ENCODE peak calls at places on chromosomes 7 and 10, in seven cellular contexts. One of them, this sample, is unnamed.

GRCh38 chr10:14782691-14783363 is 8.1 kb upstream of the FAM107B start:
- DNase-seq in HCT116: peak; percentile 61
- DNase-seq in Peyer's patch: peak; percentile 82
- DNase-seq in fibroblast of mammary gland: no peak
- DNase-seq in endothelial cell: peak; percentile 60
- DNase-seq in GM23338: no peak
- DNase-seq in foreskin fibroblast: no peak
- DNase-seq in this sample: peak; percentile 67

GRCh38 chr10:114576716-114577115 is 81.4 kb downstream of the ABLIM1 start:
- DNase-seq in HCT116: no peak
- DNase-seq in foreskin fibroblast: no peak
- DNase-seq in fibroblast of mammary gland: no peak
- DNase-seq in Peyer's patch: no peak
- DNase-seq in endothelial cell: no peak
- DNase-seq in GM23338: no peak
- DNase-seq in this sample: no peak

GRCh38 chr7:158031820-158032424 is 555.7 kb downstream of the PTPRN2 start:
- DNase-seq in endothelial cell: no peak
- DNase-seq in foreskin fibroblast: no peak
- DNase-seq in HCT116: no peak
- DNase-seq in fibroblast of mammary gland: no peak
- DNase-seq in Peyer's patch: peak; percentile 18
- DNase-seq in GM23338: no peak
- DNase-seq in this sample: no peak

GRCh38 chr10:59434463-59435326 is 72.3 kb upstream of the FAM13C start:
- DNase-seq in Peyer's patch: no peak
- DNase-seq in foreskin fibroblast: peak; percentile 58
- DNase-seq in GM23338: no peak
- DNase-seq in HCT116: no peak
- DNase-seq in endothelial cell: no peak
- DNase-seq in fibroblast of mammary gland: peak; percentile 63
- DNase-seq in this sample: peak; percentile 57

GRCh38 chr10:54653518-54653917 is 147.5 kb downstream of the PCDH15 start:
- DNase-seq in foreskin fibroblast: no peak
- DNase-seq in endothelial cell: no peak
- DNase-seq in GM23338: no peak
- DNase-seq in HCT116: no peak
- DNase-seq in Peyer's patch: no peak
- DNase-seq in fibroblast of mammary gland: no peak
- DNase-seq in this sample: no peak

GRCh38 chr7:1938788-1939433 is 268.8 kb downstream of the ELFN1 start:
- DNase-seq in Peyer's patch: no peak
- DNase-seq in fibroblast of mammary gland: peak; percentile 29
- DNase-seq in GM23338: no peak
- DNase-seq in HCT116: no peak
- DNase-seq in foreskin fibroblast: no peak
- DNase-seq in endothelial cell: no peak
- DNase-seq in this sample: no peak

GRCh38 chr7:8396294-8396693 is 37.1 kb upstream of the NXPH1 start:
- DNase-seq in GM23338: no peak
- DNase-seq in endothelial cell: no peak
- DNase-seq in fibroblast of mammary gland: no peak
- DNase-seq in foreskin fibroblast: no peak
- DNase-seq in Peyer's patch: no peak
- DNase-seq in HCT116: no peak
- DNase-seq in this sample: no peak

GRCh38 chr10:52566471-52567246 is 205.9 kb downstream of the MBL2 start:
- DNase-seq in HCT116: peak; percentile 35
- DNase-seq in GM23338: peak; percentile 73
- DNase-seq in Peyer's patch: no peak
- DNase-seq in fibroblast of mammary gland: peak; percentile 68
- DNase-seq in endothelial cell: peak; percentile 13
- DNase-seq in foreskin fibroblast: peak; percentile 81
- DNase-seq in this sample: peak; percentile 45

GRCh38 chr10:125661942-125662515 is 20.9 kb downstream of the TEX36 start:
- DNase-seq in foreskin fibroblast: peak; percentile 94
- DNase-seq in fibroblast of mammary gland: peak; percentile 77
- DNase-seq in GM23338: no peak
- DNase-seq in Peyer's patch: no peak
- DNase-seq in HCT116: peak; percentile 97
- DNase-seq in endothelial cell: no peak
- DNase-seq in this sample: peak; percentile 85

GRCh38 chr10:79403441-79404230 is 41.8 kb downstream of the ZCCHC24 start:
- DNase-seq in foreskin fibroblast: peak; percentile 40
- DNase-seq in GM23338: no peak
- DNase-seq in fibroblast of mammary gland: no peak
- DNase-seq in HCT116: no peak
- DNase-seq in endothelial cell: peak; percentile 81
- DNase-seq in Peyer's patch: no peak
- DNase-seq in this sample: no peak

GRCh38 chr7:150376560-150376959 is 2.6 kb upstream of the ZNF775 start:
- DNase-seq in GM23338: no peak
- DNase-seq in Peyer's patch: no peak
- DNase-seq in foreskin fibroblast: no peak
- DNase-seq in endothelial cell: no peak
- DNase-seq in HCT116: no peak
- DNase-seq in fibroblast of mammary gland: no peak
- DNase-seq in this sample: no peak

GRCh38 chr7:105112440-105113418 is 98.7 kb downstream of the KMT2E start:
- DNase-seq in Peyer's patch: no peak
- DNase-seq in endothelial cell: no peak
- DNase-seq in fibroblast of mammary gland: no peak
- DNase-seq in HCT116: no peak
- DNase-seq in foreskin fibroblast: no peak
- DNase-seq in GM23338: no peak
- DNase-seq in this sample: no peak

GRCh38 chr10:123445336-123445735 is 220.8 kb upstream of the GPR26 start:
- DNase-seq in Peyer's patch: no peak
- DNase-seq in endothelial cell: no peak
- DNase-seq in HCT116: no peak
- DNase-seq in foreskin fibroblast: no peak
- DNase-seq in fibroblast of mammary gland: no peak
- DNase-seq in GM23338: no peak
- DNase-seq in this sample: peak; percentile 17

GRCh38 chr7:149633976-149634945 is 136.7 kb upstream of the ZNF746 start:
- DNase-seq in HCT116: no peak
- DNase-seq in GM23338: no peak
- DNase-seq in Peyer's patch: no peak
- DNase-seq in foreskin fibroblast: no peak
- DNase-seq in endothelial cell: no peak
- DNase-seq in fibroblast of mammary gland: no peak
- DNase-seq in this sample: no peak

GRCh38 chr7:414681-415560 is 104.7 kb downstream of the PDGFA start:
- DNase-seq in HCT116: no peak
- DNase-seq in Peyer's patch: no peak
- DNase-seq in GM23338: no peak
- DNase-seq in endothelial cell: no peak
- DNase-seq in foreskin fibroblast: no peak
- DNase-seq in fibroblast of mammary gland: no peak
- DNase-seq in this sample: no peak

GRCh38 chr7:141558544-141559183 is 7.5 kb downstream of the AGK start:
- DNase-seq in HCT116: no peak
- DNase-seq in Peyer's patch: no peak
- DNase-seq in fibroblast of mammary gland: peak; percentile 72
- DNase-seq in endothelial cell: no peak
- DNase-seq in foreskin fibroblast: peak; percentile 69
- DNase-seq in GM23338: no peak
- DNase-seq in this sample: peak; percentile 7

DNA sequence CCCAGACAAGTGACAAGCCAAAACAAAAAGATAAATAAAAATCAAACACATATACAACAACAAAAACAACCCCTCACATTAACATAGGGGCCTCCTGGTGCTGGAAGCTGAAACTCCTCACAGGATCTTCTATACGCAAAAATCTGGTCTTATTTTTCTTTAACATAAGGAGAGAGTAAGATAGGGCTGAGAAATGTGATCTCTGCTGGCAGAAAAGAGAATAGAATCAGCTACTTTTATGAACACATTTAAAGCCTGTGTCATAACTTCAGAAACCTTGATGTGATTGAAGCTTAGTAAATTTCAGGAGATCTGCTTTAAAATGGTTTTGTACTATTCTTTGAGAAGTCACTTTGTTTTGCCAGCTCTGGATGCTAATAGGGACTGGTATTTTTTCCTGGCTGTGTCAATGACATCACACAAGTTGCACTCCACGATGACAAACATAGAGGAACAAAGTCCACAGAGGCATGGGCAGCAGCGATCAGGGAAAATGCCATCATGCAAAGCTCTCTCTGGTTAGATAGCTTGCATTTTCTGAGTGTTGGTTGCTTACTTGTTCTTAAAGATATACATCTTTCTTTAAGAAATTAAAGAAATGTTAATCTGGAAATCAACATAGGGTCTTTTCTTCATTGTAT is 176.6 kb upstream of the SP4 start:
- DNase-seq in HCT116: no peak
- DNase-seq in foreskin fibroblast: no peak
- DNase-seq in GM23338: no peak
- DNase-seq in fibroblast of mammary gland: no peak
- DNase-seq in Peyer's patch: peak; percentile 73
- DNase-seq in endothelial cell: no peak
- DNase-seq in this sample: no peak
- TF ChIP-seq CTCF in HCT116: no peak
- TF ChIP-seq CTCF in foreskin fibroblast: no peak
- TF ChIP-seq CTCF in GM23338: no peak
- TF ChIP-seq CTCF in fibroblast of mammary gland: no peak
- TF ChIP-seq CTCF in Peyer's patch: no peak
- TF ChIP-seq CTCF in endothelial cell: no peak
- TF ChIP-seq CTCF in this sample: no peak

GRCh38 chr7:30282735-30283134 is 1.7 kb upstream of the ZNRF2 start:
- DNase-seq in GM23338: no peak
- DNase-seq in HCT116: no peak
- DNase-seq in Peyer's patch: no peak
- DNase-seq in fibroblast of mammary gland: no peak
- DNase-seq in foreskin fibroblast: no peak
- DNase-seq in endothelial cell: no peak
- DNase-seq in this sample: no peak

GRCh38 chr7:30284298-30285066 is at the start of gene ZNRF2:
- DNase-seq in endothelial cell: peak; percentile 96
- DNase-seq in HCT116: peak; percentile 97
- DNase-seq in Peyer's patch: peak; percentile 100
- DNase-seq in GM23338: peak; percentile 99
- DNase-seq in fibroblast of mammary gland: peak; percentile 96
- DNase-seq in foreskin fibroblast: peak; percentile 97
- DNase-seq in this sample: peak; percentile 98

GRCh38 chr7:30286749-30287148 is 2.4 kb downstream of the ZNRF2 start:
- DNase-seq in HCT116: no peak
- DNase-seq in endothelial cell: no peak
- DNase-seq in GM23338: no peak
- DNase-seq in Peyer's patch: no peak
- DNase-seq in fibroblast of mammary gland: no peak
- DNase-seq in foreskin fibroblast: no peak
- DNase-seq in this sample: no peak

GRCh38 chr7:30285531-30286284 is 1.3 kb downstream of the ZNRF2 start:
- DNase-seq in Peyer's patch: peak; percentile 78
- DNase-seq in HCT116: no peak
- DNase-seq in fibroblast of mammary gland: peak; percentile 69
- DNase-seq in endothelial cell: peak; percentile 22
- DNase-seq in foreskin fibroblast: peak; percentile 54
- DNase-seq in GM23338: peak; percentile 63
- DNase-seq in this sample: peak; percentile 44

GRCh38 chr7:30285067-30285530 is 702 bp downstream of the ZNRF2 start:
- DNase-seq in GM23338: peak; percentile 46
- DNase-seq in fibroblast of mammary gland: peak; percentile 23
- DNase-seq in HCT116: no peak
- DNase-seq in endothelial cell: peak; percentile 53
- DNase-seq in Peyer's patch: peak; percentile 66
- DNase-seq in foreskin fibroblast: peak; percentile 63
- DNase-seq in this sample: no peak
- TF ChIP-seq CTCF in GM23338: no peak
- TF ChIP-seq CTCF in fibroblast of mammary gland: no peak
- TF ChIP-seq CTCF in HCT116: no peak
- TF ChIP-seq CTCF in endothelial cell: no peak
- TF ChIP-seq CTCF in Peyer's patch: no peak
- TF ChIP-seq CTCF in foreskin fibroblast: no peak
- TF ChIP-seq CTCF in this sample: no peak

GRCh38 chr7:18820981-18821380 is 296.5 kb downstream of the TWIST1 start:
- DNase-seq in foreskin fibroblast: no peak
- DNase-seq in HCT116: no peak
- DNase-seq in fibroblast of mammary gland: no peak
- DNase-seq in Peyer's patch: no peak
- DNase-seq in GM23338: no peak
- DNase-seq in endothelial cell: no peak
- DNase-seq in this sample: no peak

GRCh38 chr7:18828333-18829100 is 288.9 kb downstream of the TWIST1 start:
- DNase-seq in foreskin fibroblast: peak; percentile 37
- DNase-seq in HCT116: no peak
- DNase-seq in fibroblast of mammary gland: peak; percentile 42
- DNase-seq in endothelial cell: no peak
- DNase-seq in GM23338: no peak
- DNase-seq in Peyer's patch: no peak
- DNase-seq in this sample: no peak

GRCh38 chr7:18829101-18829486 is 288.3 kb downstream of the TWIST1 start:
- DNase-seq in HCT116: no peak
- DNase-seq in GM23338: no peak
- DNase-seq in endothelial cell: no peak
- DNase-seq in foreskin fibroblast: peak; percentile 18
- DNase-seq in Peyer's patch: no peak
- DNase-seq in fibroblast of mammary gland: no peak
- DNase-seq in this sample: no peak

GRCh38 chr7:18821554-18821953 is 295.9 kb downstream of the TWIST1 start:
- DNase-seq in fibroblast of mammary gland: no peak
- DNase-seq in HCT116: no peak
- DNase-seq in GM23338: no peak
- DNase-seq in endothelial cell: no peak
- DNase-seq in foreskin fibroblast: no peak
- DNase-seq in Peyer's patch: no peak
- DNase-seq in this sample: no peak

GRCh38 chr7:18824157-18824556 is 293.3 kb downstream of the TWIST1 start:
- DNase-seq in HCT116: no peak
- DNase-seq in foreskin fibroblast: no peak
- DNase-seq in endothelial cell: no peak
- DNase-seq in fibroblast of mammary gland: no peak
- DNase-seq in GM23338: no peak
- DNase-seq in Peyer's patch: no peak
- DNase-seq in this sample: no peak
- TF ChIP-seq CTCF in HCT116: no peak
- TF ChIP-seq CTCF in foreskin fibroblast: no peak
- TF ChIP-seq CTCF in endothelial cell: no peak
- TF ChIP-seq CTCF in fibroblast of mammary gland: no peak
- TF ChIP-seq CTCF in GM23338: no peak
- TF ChIP-seq CTCF in Peyer's patch: no peak
- TF ChIP-seq CTCF in this sample: no peak

DNA sequence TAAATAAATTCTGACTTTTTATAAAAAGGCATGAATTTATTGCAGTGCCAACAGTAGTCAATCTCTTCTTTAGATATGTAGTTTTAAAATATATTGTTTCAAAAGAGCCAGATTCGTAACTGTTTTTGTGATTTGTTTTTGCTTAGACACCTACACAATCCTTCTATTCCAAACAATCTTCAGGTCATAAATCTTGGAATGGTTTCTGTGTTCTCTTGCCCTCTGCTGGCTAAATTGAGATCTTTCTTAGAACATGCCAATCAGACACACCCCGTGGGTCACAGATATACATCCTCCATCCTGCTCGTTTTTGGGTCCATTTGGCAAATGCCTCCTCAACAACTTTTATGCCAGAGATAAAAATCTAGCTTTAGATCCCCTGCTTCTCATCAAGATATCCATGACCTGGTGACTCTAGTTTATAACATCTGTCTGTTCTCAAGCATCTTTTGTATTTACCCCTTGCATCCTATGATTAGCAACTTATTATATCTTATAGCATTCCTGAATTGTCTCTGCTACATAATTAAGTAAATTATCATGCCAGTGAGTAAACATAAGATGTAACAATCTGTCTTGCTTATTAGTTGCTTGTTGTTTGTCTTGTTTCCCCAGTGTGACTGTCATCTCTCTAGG is 35.3 kb upstream of the IFRD1 start:
- DNase-seq in Peyer's patch: no peak
- DNase-seq in HCT116: peak; percentile 36
- DNase-seq in GM23338: peak; percentile 70
- DNase-seq in foreskin fibroblast: peak; percentile 63
- DNase-seq in fibroblast of mammary gland: peak; percentile 52
- DNase-seq in endothelial cell: peak; percentile 20
- DNase-seq in this sample: peak; percentile 57
- TF ChIP-seq CTCF in Peyer's patch: peak; percentile 64
- TF ChIP-seq CTCF in HCT116: peak; percentile 60
- TF ChIP-seq CTCF in GM23338: peak; percentile 72
- TF ChIP-seq CTCF in foreskin fibroblast: peak; percentile 38
- TF ChIP-seq CTCF in fibroblast of mammary gland: peak; percentile 59
- TF ChIP-seq CTCF in endothelial cell: peak; percentile 61
- TF ChIP-seq CTCF in this sample: peak; percentile 59